ENCODE peak calls at places on chromosomes 7 and 10, in six cellular contexts. One of them, this sample, is unnamed.
A peak's percentile ranks its signal among the peaks of the same experiment; 100 is the strongest.

GRCh38 chr7:26202019-26202985 is 757 bp downstream of the CBX3 start:
- DNase-seq in mammary epithelial cell: no peak
- DNase-seq in uterus: no peak
- DNase-seq in GM23338: peak; percentile 52
- DNase-seq in cardiac muscle cell: no peak
- DNase-seq in lower leg skin: peak; percentile 88
- DNase-seq in this sample: peak; percentile 39

GRCh38 chr10:43479275-43479674 is 42.4 kb downstream of the ZNF487 start:
- DNase-seq in mammary epithelial cell: no peak
- DNase-seq in lower leg skin: no peak
- DNase-seq in uterus: no peak
- DNase-seq in cardiac muscle cell: no peak
- DNase-seq in GM23338: no peak
- DNase-seq in this sample: peak; percentile 23

GRCh38 chr7:70566659-70567058 is 565.3 kb upstream of the GALNT17 start:
- DNase-seq in lower leg skin: no peak
- DNase-seq in GM23338: no peak
- DNase-seq in cardiac muscle cell: peak; percentile 3
- DNase-seq in uterus: no peak
- DNase-seq in mammary epithelial cell: peak; percentile 19
- DNase-seq in this sample: no peak

GRCh38 chr7:68783671-68784070 is 814.6 kb upstream of the AUTS2 start:
- DNase-seq in cardiac muscle cell: no peak
- DNase-seq in mammary epithelial cell: no peak
- DNase-seq in lower leg skin: no peak
- DNase-seq in GM23338: no peak
- DNase-seq in uterus: no peak
- DNase-seq in this sample: no peak

GRCh38 chr10:77628906-77629730 is 8.5 kb downstream of the KCNMA1 start:
- DNase-seq in mammary epithelial cell: peak; percentile 81
- DNase-seq in cardiac muscle cell: no peak
- DNase-seq in lower leg skin: no peak
- DNase-seq in uterus: no peak
- DNase-seq in GM23338: peak; percentile 35
- DNase-seq in this sample: no peak

GRCh38 chr7:55148571-55148970 is 129.8 kb downstream of the EGFR start:
- DNase-seq in lower leg skin: peak; percentile 46
- DNase-seq in uterus: no peak
- DNase-seq in cardiac muscle cell: no peak
- DNase-seq in GM23338: no peak
- DNase-seq in mammary epithelial cell: no peak
- DNase-seq in this sample: no peak

GRCh38 chr10:95517536-95518454 is 43.4 kb downstream of the SORBS1 start:
- DNase-seq in lower leg skin: no peak
- DNase-seq in cardiac muscle cell: peak; percentile 76
- DNase-seq in GM23338: no peak
- DNase-seq in uterus: no peak
- DNase-seq in mammary epithelial cell: peak; percentile 6
- DNase-seq in this sample: peak; percentile 37

GRCh38 chr7:82375713-82376112 is 67.9 kb downstream of the CACNA2D1 start:
- DNase-seq in GM23338: no peak
- DNase-seq in uterus: no peak
- DNase-seq in mammary epithelial cell: no peak
- DNase-seq in cardiac muscle cell: no peak
- DNase-seq in lower leg skin: no peak
- DNase-seq in this sample: no peak

GRCh38 chr7:120813089-120813488 is 44.9 kb downstream of the TSPAN12 start:
- DNase-seq in lower leg skin: no peak
- DNase-seq in mammary epithelial cell: no peak
- DNase-seq in GM23338: no peak
- DNase-seq in uterus: no peak
- DNase-seq in cardiac muscle cell: no peak
- DNase-seq in this sample: no peak

GRCh38 chr7:2018786-2019692 is 213.7 kb downstream of the MAD1L1 start:
- DNase-seq in uterus: peak; percentile 57
- DNase-seq in lower leg skin: no peak
- DNase-seq in cardiac muscle cell: peak; percentile 52
- DNase-seq in GM23338: no peak
- DNase-seq in mammary epithelial cell: no peak
- DNase-seq in this sample: peak; percentile 92

GRCh38 chr10:52597189-52597863 is 175.3 kb downstream of the MBL2 start:
- DNase-seq in GM23338: no peak
- DNase-seq in cardiac muscle cell: peak; percentile 40
- DNase-seq in mammary epithelial cell: no peak
- DNase-seq in lower leg skin: no peak
- DNase-seq in uterus: no peak
- DNase-seq in this sample: no peak

GRCh38 chr7:38171558-38172403 is 6.3 kb upstream of the STARD3NL start:
- DNase-seq in GM23338: no peak
- DNase-seq in uterus: no peak
- DNase-seq in lower leg skin: no peak
- DNase-seq in cardiac muscle cell: no peak
- DNase-seq in mammary epithelial cell: no peak
- DNase-seq in this sample: no peak

GRCh38 chr10:1119501-1119900 is 63.3 kb downstream of the WDR37 start:
- DNase-seq in mammary epithelial cell: no peak
- DNase-seq in lower leg skin: peak; percentile 23
- DNase-seq in cardiac muscle cell: peak; percentile 9
- DNase-seq in GM23338: no peak
- DNase-seq in uterus: no peak
- DNase-seq in this sample: no peak

GRCh38 chr7:75980126-75980864 is 14.1 kb downstream of the TMEM120A start:
- DNase-seq in uterus: no peak
- DNase-seq in GM23338: no peak
- DNase-seq in lower leg skin: no peak
- DNase-seq in mammary epithelial cell: no peak
- DNase-seq in cardiac muscle cell: no peak
- DNase-seq in this sample: no peak

GRCh38 chr10:5466451-5466996 is 32.8 kb downstream of the CALML5 start:
- DNase-seq in lower leg skin: no peak
- DNase-seq in cardiac muscle cell: peak; percentile 87
- DNase-seq in GM23338: peak; percentile 90
- DNase-seq in mammary epithelial cell: peak; percentile 90
- DNase-seq in uterus: peak; percentile 63
- DNase-seq in this sample: peak; percentile 35

GRCh38 chr7:134845461-134845860 is 66.0 kb downstream of the CALD1 start:
- DNase-seq in GM23338: no peak
- DNase-seq in uterus: no peak
- DNase-seq in cardiac muscle cell: no peak
- DNase-seq in mammary epithelial cell: peak; percentile 73
- DNase-seq in lower leg skin: no peak
- DNase-seq in this sample: no peak

GRCh38 chr7:44639701-44640321 is 33.4 kb downstream of the OGDH start:
- DNase-seq in lower leg skin: no peak
- DNase-seq in uterus: peak; percentile 30
- DNase-seq in GM23338: peak; percentile 69
- DNase-seq in cardiac muscle cell: peak; percentile 88
- DNase-seq in mammary epithelial cell: peak; percentile 91
- DNase-seq in this sample: peak; percentile 77

GRCh38 chr7:137909042-137909441 is 62.3 kb upstream of the DGKI start:
- DNase-seq in cardiac muscle cell: peak; percentile 44
- DNase-seq in uterus: peak; percentile 66
- DNase-seq in lower leg skin: no peak
- DNase-seq in GM23338: no peak
- DNase-seq in mammary epithelial cell: no peak
- DNase-seq in this sample: peak; percentile 53

GRCh38 chr10:60820093-60820769 is 42.0 kb downstream of the CDK1 start:
- DNase-seq in uterus: no peak
- DNase-seq in GM23338: peak; percentile 54
- DNase-seq in mammary epithelial cell: no peak
- DNase-seq in lower leg skin: no peak
- DNase-seq in cardiac muscle cell: peak; percentile 66
- DNase-seq in this sample: peak; percentile 73

GRCh38 chr10:111203615-111204014 is 126.8 kb downstream of the ADRA2A start:
- DNase-seq in mammary epithelial cell: no peak
- DNase-seq in lower leg skin: no peak
- DNase-seq in GM23338: no peak
- DNase-seq in cardiac muscle cell: no peak
- DNase-seq in uterus: peak; percentile 50
- DNase-seq in this sample: peak; percentile 6

GRCh38 chr7:27101906-27102577 is 441 bp downstream of the HOXA2 start:
- DNase-seq in lower leg skin: no peak
- DNase-seq in cardiac muscle cell: no peak
- DNase-seq in GM23338: peak; percentile 35
- DNase-seq in mammary epithelial cell: no peak
- DNase-seq in uterus: no peak
- DNase-seq in this sample: no peak

GRCh38 chr7:40469481-40469880 is 334.7 kb downstream of the SUGCT start:
- DNase-seq in mammary epithelial cell: peak; percentile 31
- DNase-seq in lower leg skin: no peak
- DNase-seq in cardiac muscle cell: peak; percentile 59
- DNase-seq in uterus: no peak
- DNase-seq in GM23338: no peak
- DNase-seq in this sample: peak; percentile 64

GRCh38 chr10:43259981-43260761 is 6.7 kb downstream of the RASGEF1A start:
- DNase-seq in uterus: no peak
- DNase-seq in mammary epithelial cell: peak; percentile 17
- DNase-seq in cardiac muscle cell: peak; percentile 45
- DNase-seq in GM23338: no peak
- DNase-seq in lower leg skin: peak; percentile 84
- DNase-seq in this sample: peak; percentile 4

GRCh38 chr10:88385601-88386203 is 197.4 kb downstream of the RNLS start:
- DNase-seq in cardiac muscle cell: no peak
- DNase-seq in GM23338: no peak
- DNase-seq in uterus: peak; percentile 30
- DNase-seq in mammary epithelial cell: peak; percentile 96
- DNase-seq in lower leg skin: peak; percentile 85
- DNase-seq in this sample: no peak

GRCh38 chr7:36416251-36416650 is 26.6 kb downstream of the ANLN start:
- DNase-seq in lower leg skin: no peak
- DNase-seq in mammary epithelial cell: no peak
- DNase-seq in cardiac muscle cell: no peak
- DNase-seq in uterus: no peak
- DNase-seq in GM23338: no peak
- DNase-seq in this sample: no peak

GRCh38 chr7:79930604-79931003 is 204.0 kb upstream of the GNAI1 start:
- DNase-seq in GM23338: no peak
- DNase-seq in lower leg skin: no peak
- DNase-seq in cardiac muscle cell: no peak
- DNase-seq in uterus: no peak
- DNase-seq in mammary epithelial cell: peak; percentile 36
- DNase-seq in this sample: peak; percentile 74

GRCh38 chr10:25175527-25176420 is 973 bp downstream of the GPR158 start:
- DNase-seq in mammary epithelial cell: no peak
- DNase-seq in uterus: no peak
- DNase-seq in cardiac muscle cell: peak; percentile 62
- DNase-seq in GM23338: peak; percentile 66
- DNase-seq in lower leg skin: no peak
- DNase-seq in this sample: no peak
- H3K4me3 ChIP-seq in mammary epithelial cell: no peak overlapping the region
- H3K4me3 ChIP-seq in uterus: no peak overlapping the region
- H3K4me3 ChIP-seq in cardiac muscle cell: peak overlapping the region; percentile 48
- H3K4me3 ChIP-seq in GM23338: peak overlapping the region; percentile 91
- H3K4me3 ChIP-seq in lower leg skin: no peak overlapping the region
- H3K4me3 ChIP-seq in this sample: no peak overlapping the region

GRCh38 chr7:24381919-24382505 is 98.0 kb downstream of the NPY start:
- DNase-seq in GM23338: peak; percentile 59
- DNase-seq in mammary epithelial cell: peak; percentile 12
- DNase-seq in uterus: no peak
- DNase-seq in lower leg skin: no peak
- DNase-seq in cardiac muscle cell: peak; percentile 30
- DNase-seq in this sample: peak; percentile 27
- TF ChIP-seq CTCF in GM23338: peak; percentile 68
- TF ChIP-seq CTCF in mammary epithelial cell: peak; percentile 61
- TF ChIP-seq CTCF in uterus: no peak
- TF ChIP-seq CTCF in lower leg skin: no peak
- TF ChIP-seq CTCF in cardiac muscle cell: peak; percentile 47
- TF ChIP-seq CTCF in this sample: peak; percentile 38

GRCh38 chr10:26215534-26215922 is 1.0 kb upstream of the GAD2 start:
- DNase-seq in mammary epithelial cell: no peak
- DNase-seq in uterus: no peak
- DNase-seq in lower leg skin: no peak
- DNase-seq in cardiac muscle cell: no peak
- DNase-seq in GM23338: peak; percentile 17
- DNase-seq in this sample: no peak
- H3K4me3 ChIP-seq in mammary epithelial cell: no peak overlapping the region
- H3K4me3 ChIP-seq in uterus: no peak overlapping the region
- H3K4me3 ChIP-seq in lower leg skin: no peak overlapping the region
- H3K4me3 ChIP-seq in cardiac muscle cell: peak overlapping the region; percentile 20
- H3K4me3 ChIP-seq in GM23338: peak overlapping the region; percentile 75
- H3K4me3 ChIP-seq in this sample: no peak overlapping the region

GRCh38 chr10:79068562-79069324 is at the start of gene ZMIZ1:
- DNase-seq in GM23338: peak; percentile 93
- DNase-seq in uterus: peak; percentile 90
- DNase-seq in cardiac muscle cell: peak; percentile 94
- DNase-seq in mammary epithelial cell: peak; percentile 89
- DNase-seq in lower leg skin: peak; percentile 98
- DNase-seq in this sample: peak; percentile 90
- TF ChIP-seq CTCF in GM23338: peak; percentile 4
- TF ChIP-seq CTCF in uterus: no peak
- TF ChIP-seq CTCF in cardiac muscle cell: peak; percentile 11
- TF ChIP-seq CTCF in mammary epithelial cell: peak; percentile 9
- TF ChIP-seq CTCF in lower leg skin: no peak
- TF ChIP-seq CTCF in this sample: no peak

GRCh38 chr10:28722065-28722803 is 44.9 kb downstream of the BAMBI start:
- DNase-seq in cardiac muscle cell: peak; percentile 67
- DNase-seq in lower leg skin: no peak
- DNase-seq in mammary epithelial cell: peak; percentile 12
- DNase-seq in uterus: peak; percentile 57
- DNase-seq in GM23338: peak; percentile 89
- DNase-seq in this sample: peak; percentile 16
- H3K4me3 ChIP-seq in cardiac muscle cell: peak overlapping the region; percentile 25
- H3K4me3 ChIP-seq in lower leg skin: no peak overlapping the region
- H3K4me3 ChIP-seq in mammary epithelial cell: peak overlapping the region; percentile 36
- H3K4me3 ChIP-seq in uterus: peak overlapping the region; percentile 55
- H3K4me3 ChIP-seq in GM23338: peak overlapping the region; percentile 66
- H3K4me3 ChIP-seq in this sample: peak overlapping the region; percentile 41

GRCh38 chr10:120945182-120945581 is 94.0 kb downstream of the WDR11 start:
- DNase-seq in mammary epithelial cell: no peak
- DNase-seq in cardiac muscle cell: no peak
- DNase-seq in lower leg skin: peak; percentile 62
- DNase-seq in uterus: no peak
- DNase-seq in GM23338: no peak
- DNase-seq in this sample: no peak

GRCh38 chr10:120942806-120943413 is 91.7 kb downstream of the WDR11 start:
- DNase-seq in GM23338: peak; percentile 86
- DNase-seq in mammary epithelial cell: peak; percentile 67
- DNase-seq in lower leg skin: peak; percentile 96
- DNase-seq in cardiac muscle cell: peak; percentile 88
- DNase-seq in uterus: peak; percentile 84
- DNase-seq in this sample: peak; percentile 65

GRCh38 chr10:120941468-120941867 is 90.3 kb downstream of the WDR11 start:
- DNase-seq in cardiac muscle cell: no peak
- DNase-seq in uterus: no peak
- DNase-seq in lower leg skin: no peak
- DNase-seq in mammary epithelial cell: no peak
- DNase-seq in GM23338: no peak
- DNase-seq in this sample: no peak

GRCh38 chr10:120944586-120945125 is 93.5 kb downstream of the WDR11 start:
- DNase-seq in GM23338: no peak
- DNase-seq in uterus: no peak
- DNase-seq in cardiac muscle cell: no peak
- DNase-seq in lower leg skin: peak; percentile 83
- DNase-seq in mammary epithelial cell: no peak
- DNase-seq in this sample: no peak

GRCh38 chr10:120943542-120943941 is 92.4 kb downstream of the WDR11 start:
- DNase-seq in cardiac muscle cell: no peak
- DNase-seq in mammary epithelial cell: no peak
- DNase-seq in uterus: no peak
- DNase-seq in GM23338: peak; percentile 34
- DNase-seq in lower leg skin: peak; percentile 74
- DNase-seq in this sample: no peak
- TF ChIP-seq CTCF in cardiac muscle cell: no peak
- TF ChIP-seq CTCF in mammary epithelial cell: no peak
- TF ChIP-seq CTCF in uterus: no peak
- TF ChIP-seq CTCF in GM23338: no peak
- TF ChIP-seq CTCF in lower leg skin: no peak
- TF ChIP-seq CTCF in this sample: no peak